ENCODE peak calls at places on chromosomes 5 and 9, in nine cellular contexts. M is naive thymus-derived CD8-positive, alpha-beta T cell; T is hypothalamus; X is WTC11; V is mammary epithelial cell; I is LoVo; Y is DMS153; W is epithelial cell of prostate; R is IMR-90. A is an unnamed sample.

GRCh38 chr5:38639377-38640011 is 83.0 kb upstream of the LIFR start:
- DNase-seq in T (no peak), R (no peak), W (no peak), M (no peak), I (no peak), V (no peak), X (no peak), Y (no peak), A (no peak)

GRCh38 chr9:132742821-132743311 is 72.6 kb downstream of the GTF3C4 start:
- DNase-seq in V (no peak), I (no peak), R (no peak), M (no peak), Y (no peak), X (peak; percentile 44), T (no peak), W (no peak), A (no peak)

GRCh38 chr5:141681695-141682641 is at the start of gene ARAP3:
- DNase-seq in R (peak; percentile 89), Y (no peak), I (peak; percentile 87), M (peak; percentile 22), V (peak; percentile 86), X (peak; percentile 76), W (peak; percentile 27), T (no peak), A (peak; percentile 41)

GRCh38 chr5:150158170-150158949 is 2.7 kb upstream of the PDGFRB start:
- DNase-seq in M (no peak), V (no peak), I (no peak), X (no peak), W (no peak), R (peak; percentile 40), T (no peak), Y (no peak), A (no peak)

GRCh38 chr9:130579738-130580463 is 524 bp downstream of the FUBP3 start:
- DNase-seq in M (no peak), R (no peak), X (no peak), I (no peak), T (peak; percentile 29), V (peak; percentile 19), W (no peak), Y (no peak), A (no peak)

GRCh38 chr5:159650803-159651202 is 265.5 kb upstream of the ADRA1B start:
- DNase-seq in X (no peak), W (no peak), M (no peak), V (no peak), Y (no peak), I (no peak), R (no peak), T (no peak), A (no peak)

GRCh38 chr9:5838884-5839571 is 6.1 kb upstream of the ERMP1 start:
- DNase-seq in R (peak; percentile 64), Y (peak; percentile 83), X (no peak), V (peak; percentile 87), T (no peak), W (peak; percentile 69), M (no peak), I (peak; percentile 89), A (peak; percentile 61)

GRCh38 chr5:32542216-32543059 is 42.9 kb upstream of the SUB1 start:
- DNase-seq in V (no peak), W (no peak), M (no peak), Y (no peak), I (no peak), R (peak; percentile 84), T (no peak), X (no peak), A (no peak)

GRCh38 chr9:97403746-97404316 is 8.1 kb upstream of the TDRD7 start:
- DNase-seq in W (no peak), R (no peak), X (no peak), V (no peak), T (no peak), Y (no peak), I (no peak), M (no peak), A (no peak)

GRCh38 chr5:132822650-132823480 is 7.6 kb downstream of the SHROOM1 start:
- DNase-seq in V (no peak), Y (no peak), X (peak; percentile 87), T (peak; percentile 34), W (no peak), I (no peak), M (no peak), R (no peak), A (no peak)

GRCh38 chr5:73605223-73606087 is 20.5 kb upstream of the ARHGEF28 start:
- DNase-seq in M (no peak), T (no peak), V (peak; percentile 82), X (no peak), Y (peak; percentile 2), R (peak; percentile 42), W (peak; percentile 55), I (no peak), A (no peak)